ENCODE peak calls at places on chromosomes 1 and 21, in four cellular contexts. M is left lung, R is fibroblast of lung, L is brain microvascular endothelial cell. Z is an unnamed sample.

GRCh38 chr1:234114648-234115307 is 210.3 kb downstream of the SLC35F3 start:
- DNase-seq in R (peak), L (peak), M (no peak), Z (no peak)

GRCh38 chr1:21217812-21218596 is 41.3 kb upstream of the EIF4G3 start:
- DNase-seq in M (peak), R (no peak), L (peak), Z (peak)

GRCh38 chr1:32286763-32287162 is 5.1 kb upstream of the HDAC1 start:
- DNase-seq in L (no peak), R (no peak), M (no peak), Z (no peak)

GRCh38 chr1:207813513-207813881 is 61.6 kb downstream of the CD46 start:
- DNase-seq in R (no peak), L (no peak), M (no peak), Z (no peak)

GRCh38 chr1:203555484-203556046 is 61.6 kb downstream of the OPTC start:
- DNase-seq in M (no peak), L (no peak), R (no peak), Z (no peak)

GRCh38 chr1:111491070-111491469 is 12.4 kb downstream of the ADORA3 start:
- DNase-seq in R (no peak), L (no peak), M (no peak), Z (no peak)

GRCh38 chr1:210558302-210558701 is 229.6 kb downstream of the HHAT start:
- DNase-seq in M (no peak), L (peak), R (peak), Z (no peak)

GRCh38 chr21:45617021-45617930 is 26.2 kb upstream of the PCBP3 start:
- DNase-seq in L (no peak), M (peak), R (no peak), Z (no peak)

GRCh38 chr1:33576821-33577599 is 104.6 kb downstream of the ZSCAN20 start:
- DNase-seq in L (no peak), M (no peak), R (no peak), Z (no peak)

GRCh38 chr1:194045416-194045815 is 859.0 kb upstream of the B3GALT2 start:
- DNase-seq in M (no peak), L (no peak), R (peak), Z (no peak)

GRCh38 chr1:21762022-21762404 is 20.9 kb downstream of the USP48 start:
- DNase-seq in L (no peak), M (no peak), R (no peak), Z (no peak)

GRCh38 chr1:201759194-201759814 is 69.7 kb upstream of the IPO9 start:
- DNase-seq in R (peak), L (peak), M (no peak), Z (no peak)

GRCh38 chr21:44539991-44540666 is at the start of gene KRTAP10-1:
- DNase-seq in M (no peak), L (no peak), R (no peak), Z (no peak)

GRCh38 chr1:29501227-29501976 is 265.1 kb downstream of the PTPRU start:
- DNase-seq in M (no peak), L (no peak), R (no peak), Z (no peak)

GRCh38 chr1:14707774-14708450 is 109.4 kb downstream of the KAZN start:
- DNase-seq in L (no peak), R (no peak), M (no peak), Z (no peak)

GRCh38 chr1:28122183-28122582 is 33.8 kb upstream of the EYA3 start:
- DNase-seq in L (peak), M (no peak), R (peak), Z (no peak)

GRCh38 chr1:935751-936231 is 12.1 kb downstream of the SAMD11 start:
- DNase-seq in M (no peak), L (no peak), R (no peak), Z (no peak)

GRCh38 chr1:15741183-15741850 is 982 bp upstream of the TMEM82 start:
- DNase-seq in R (peak), L (peak), M (peak), Z (peak)

GRCh38 chr1:172325562-172325961 is 94.9 kb upstream of the C1orf105 start:
- DNase-seq in L (peak), R (peak), M (no peak), Z (no peak)

GRCh38 chr1:4668738-4669700 is 14.6 kb downstream of the AJAP1 start:
- DNase-seq in R (peak), L (peak), M (no peak), Z (no peak)

GRCh38 chr1:223077434-223077833 is 65.6 kb downstream of the TLR5 start:
- DNase-seq in R (no peak), M (no peak), L (no peak), Z (no peak)

GRCh38 chr1:171879556-171879955 is 38.3 kb downstream of the DNM3 start:
- DNase-seq in L (no peak), R (no peak), M (no peak), Z (no peak)

GRCh38 chr1:201742476-201742875 is 86.5 kb upstream of the IPO9 start:
- DNase-seq in R (no peak), L (no peak), M (no peak), Z (peak)

GRCh38 chr1:223146745-223147144 is 3.7 kb upstream of the TLR5 start:
- DNase-seq in R (no peak), M (no peak), L (no peak), Z (no peak)

GRCh38 chr1:199009447-199009846 is 370.6 kb downstream of the PTPRC start:
- DNase-seq in M (no peak), L (no peak), R (no peak), Z (no peak)

GRCh38 chr1:114105401-114105979 is 48.2 kb downstream of the SYT6 start:
- DNase-seq in L (no peak), R (no peak), M (no peak), Z (no peak)

GRCh38 chr1:108049083-108049819 is 84.3 kb upstream of the VAV3 start:
- DNase-seq in R (peak), M (no peak), L (peak), Z (peak)

GRCh38 chr1:227621211-227621610 is 57.9 kb downstream of the ZNF678 start:
- DNase-seq in L (peak), R (peak), M (no peak), Z (no peak)

GRCh38 chr1:8239306-8240023 is 78.4 kb upstream of the SLC45A1 start:
- DNase-seq in L (peak), R (peak), M (no peak), Z (no peak)

GRCh38 chr1:159867322-159868064 is 5.0 kb upstream of the VSIG8 start:
- DNase-seq in M (no peak), L (no peak), R (no peak), Z (no peak)

GRCh38 chr1:9009438-9010366 is 16.5 kb downstream of the SLC2A7 start:
- DNase-seq in L (peak), R (peak), M (peak), Z (no peak)

GRCh38 chr1:236064674-236065508 is at the start of gene NID1:
- DNase-seq in R (peak), L (peak), M (peak), Z (peak)
- H3K27ac ChIP-seq in R (peak), L (peak), M (peak), Z (peak)

DNA sequence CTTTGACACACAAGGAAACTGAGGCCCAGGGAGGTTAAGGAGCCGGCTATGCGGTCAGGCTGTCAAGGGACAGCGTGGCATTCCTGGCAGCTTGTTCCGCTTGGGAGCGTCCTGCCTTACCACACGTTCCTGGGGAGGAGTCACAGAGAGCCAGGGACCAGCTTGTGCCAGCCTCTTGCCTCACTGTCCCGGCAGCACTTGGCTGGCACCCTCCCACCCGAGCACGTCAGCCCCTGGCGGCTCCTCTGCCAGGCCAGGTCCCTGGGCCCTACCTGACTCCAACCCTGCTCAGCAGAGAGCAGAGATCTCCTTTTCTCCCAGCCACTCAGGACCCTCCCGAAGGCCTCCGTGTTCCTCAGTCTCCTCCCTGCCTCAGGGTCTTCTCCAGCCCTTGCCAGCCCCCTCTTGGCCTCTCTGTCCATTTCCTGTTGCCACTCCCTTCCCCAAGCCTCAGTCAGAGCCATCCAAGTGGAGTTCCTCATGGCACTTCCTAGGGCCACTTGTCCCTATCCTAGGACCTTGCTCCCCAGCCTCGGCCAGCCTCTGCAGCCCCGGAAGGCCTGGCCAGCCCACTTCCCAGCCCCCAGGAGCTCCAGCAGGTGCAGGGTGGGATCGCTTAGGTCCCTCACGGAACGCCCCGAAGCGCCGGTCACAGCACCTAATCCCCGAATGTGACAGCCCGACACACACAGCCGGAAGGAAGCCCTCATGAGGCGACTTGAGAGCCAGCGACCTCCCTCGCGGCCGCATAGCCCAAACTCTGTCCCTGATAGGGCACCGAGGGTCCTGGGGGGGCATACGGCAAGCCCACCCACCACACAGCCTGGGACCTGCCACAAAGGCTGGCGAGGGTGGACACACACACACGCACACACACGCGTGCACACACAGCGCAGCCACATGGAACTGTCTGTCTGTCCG is 130.3 kb downstream of the CASZ1 start:
- DNase-seq in L (no peak), M (peak), R (no peak), Z (peak)
- TF ChIP-seq CTCF in L (no peak), M (no peak), R (no peak), Z (no peak)

GRCh38 chr1:175154595-175155472 is 37.7 kb downstream of the KIAA0040 start:
- DNase-seq in M (peak), L (no peak), R (peak), Z (peak)

GRCh38 chr1:175155473-175155856 is 37.1 kb downstream of the KIAA0040 start:
- DNase-seq in M (no peak), L (no peak), R (no peak), Z (no peak)

GRCh38 chr1:175150596-175151319 is 41.8 kb downstream of the KIAA0040 start:
- DNase-seq in L (no peak), M (no peak), R (peak), Z (no peak)

GRCh38 chr1:175155936-175156335 is 36.6 kb downstream of the KIAA0040 start:
- DNase-seq in M (no peak), L (no peak), R (no peak), Z (no peak)

DNA sequence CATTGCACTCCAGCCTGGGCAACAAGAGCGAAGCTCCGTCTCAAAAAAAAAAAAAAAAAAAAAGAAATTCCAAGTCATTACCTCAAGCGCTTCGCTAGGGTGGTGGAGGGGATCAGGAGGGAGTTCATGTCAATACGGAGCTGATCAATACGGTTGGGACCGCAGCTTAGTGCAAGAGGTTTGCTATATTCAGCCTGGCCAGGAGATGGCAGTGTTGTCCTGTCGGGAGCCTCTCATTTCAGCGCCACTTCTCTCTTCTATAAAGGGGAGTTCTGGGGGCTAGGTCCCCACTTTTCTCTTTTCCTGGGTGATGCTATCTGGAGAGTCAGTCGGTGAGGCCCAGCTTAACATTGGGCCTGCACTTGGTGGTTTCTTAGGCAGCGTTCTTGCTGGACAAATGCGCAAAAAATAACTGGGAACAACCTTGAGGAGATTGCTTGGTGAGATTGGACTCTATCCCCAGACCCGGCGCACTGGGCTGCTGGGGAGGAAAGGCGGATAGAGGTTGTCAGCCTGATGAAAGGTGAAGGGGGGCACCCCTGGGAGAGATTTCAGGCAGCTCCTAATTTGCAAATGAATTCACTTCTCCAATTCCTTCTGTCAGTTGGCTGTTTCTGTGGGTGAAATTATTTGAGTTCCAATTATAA is 40.4 kb downstream of the KIAA0040 start:
- DNase-seq in R (peak), M (no peak), L (peak), Z (peak)
- H3K4me3 ChIP-seq in R (no peak), M (no peak), L (no peak), Z (no peak)

GRCh38 chr1:101379037-101379436 is 142.2 kb downstream of the S1PR1 start:
- DNase-seq in L (no peak), R (no peak), M (no peak), Z (no peak)
- H3K27ac ChIP-seq in L (no peak), R (no peak), M (no peak), Z (no peak)

GRCh38 chr1:90729484-90730246 is 12.6 kb upstream of the BARHL2 start:
- DNase-seq in L (no peak), M (peak), R (no peak), Z (no peak)
- TF ChIP-seq CTCF in L (peak), M (no peak), R (peak), Z (peak)

GRCh38 chr1:230137328-230137815 is 70.3 kb downstream of the GALNT2 start:
- DNase-seq in M (no peak), R (no peak), L (no peak), Z (no peak)
- H3K4me3 ChIP-seq in M (no peak), R (no peak), L (no peak), Z (no peak)

GRCh38 chr1:226253933-226254332 is 30.5 kb downstream of the MIXL1 start:
- DNase-seq in L (no peak), M (no peak), R (no peak), Z (no peak)

GRCh38 chr1:226248091-226248490 is 24.6 kb downstream of the MIXL1 start:
- DNase-seq in M (no peak), R (no peak), L (no peak), Z (no peak)

GRCh38 chr1:226255380-226255779 is 31.9 kb downstream of the MIXL1 start:
- DNase-seq in L (no peak), M (no peak), R (peak), Z (no peak)

GRCh38 chr1:226250511-226250910 is 27.0 kb downstream of the MIXL1 start:
- DNase-seq in R (no peak), M (no peak), L (no peak), Z (no peak)
- H3K27ac ChIP-seq in R (no peak), M (no peak), L (no peak), Z (no peak)

GRCh38 chr1:54575161-54575560 is 27.1 kb downstream of the ACOT11 start:
- DNase-seq in L (no peak), R (no peak), M (no peak), Z (no peak)
- TF ChIP-seq CTCF in L (peak), R (no peak), M (no peak), Z (peak)

GRCh38 chr1:40316595-40317393 is at the start of gene COL9A2:
- DNase-seq in L (no peak), M (peak), R (peak), Z (peak)
- H3K4me3 ChIP-seq in L (peak), M (peak), R (no peak), Z (peak)

DNA sequence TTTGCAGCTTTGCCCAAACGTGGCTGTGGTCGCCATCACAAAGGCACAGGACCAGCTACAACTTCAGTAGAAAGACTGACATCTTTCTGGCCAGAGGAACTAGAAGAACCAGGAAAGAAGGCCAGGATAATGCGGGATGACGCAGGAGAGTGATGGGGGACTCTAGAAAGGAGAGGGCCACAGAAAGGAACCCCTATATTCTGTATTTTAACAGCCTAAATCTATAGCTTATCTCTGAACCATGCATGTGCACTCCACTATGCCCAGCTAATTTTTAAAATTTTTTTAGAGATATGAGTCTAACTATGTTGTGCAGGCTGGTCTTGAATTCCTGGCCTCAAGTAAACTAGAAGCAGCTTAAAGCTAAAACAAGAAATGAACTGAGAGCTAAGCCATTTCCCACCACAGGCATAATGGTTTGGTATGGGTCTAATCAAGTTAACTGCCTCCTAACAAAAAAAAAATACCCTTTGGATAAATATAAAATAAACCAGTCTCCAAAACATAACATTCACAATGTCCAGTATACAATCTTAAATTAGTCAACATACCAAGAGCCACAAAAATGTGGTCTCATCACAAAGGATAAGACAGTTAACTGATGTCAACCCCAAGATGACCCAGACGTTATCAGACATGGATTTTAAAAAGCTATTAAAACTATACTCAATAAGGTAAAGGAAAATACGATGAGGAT is 18.0 kb downstream of the LTN1 start:
- DNase-seq in R (no peak), L (no peak), M (no peak), Z (no peak)
- H3K27ac ChIP-seq in R (no peak), L (no peak), M (no peak), Z (peak)

Z was measured in psoas muscle.